ENCODE peak calls at places on chromosome 13, in eight cellular contexts. One of them, this sample, is unnamed.

GRCh38 chr13:42277618-42278276 is 5.8 kb downstream of the AKAP11 start:
- DNase-seq in fibroblast of mammary gland: peak
- DNase-seq in astrocyte: peak
- DNase-seq in upper lobe of right lung: no peak
- DNase-seq in BJ: no peak
- DNase-seq in heart left ventricle: no peak
- DNase-seq in foreskin fibroblast: no peak
- DNase-seq in AG04450: no peak
- DNase-seq in this sample: no peak

GRCh38 chr13:30690282-30691188 is 44.8 kb upstream of the ALOX5AP start:
- DNase-seq in fibroblast of mammary gland: peak
- DNase-seq in astrocyte: peak
- DNase-seq in upper lobe of right lung: peak
- DNase-seq in BJ: peak
- DNase-seq in heart left ventricle: peak
- DNase-seq in foreskin fibroblast: peak
- DNase-seq in AG04450: peak
- DNase-seq in this sample: peak

GRCh38 chr13:99471231-99472202 is 29.8 kb upstream of the TM9SF2 start:
- DNase-seq in fibroblast of mammary gland: peak
- DNase-seq in astrocyte: no peak
- DNase-seq in upper lobe of right lung: no peak
- DNase-seq in BJ: peak
- DNase-seq in heart left ventricle: no peak
- DNase-seq in foreskin fibroblast: peak
- DNase-seq in AG04450: no peak
- DNase-seq in this sample: no peak

GRCh38 chr13:24081388-24081787 is 79.1 kb upstream of the SPATA13 start:
- DNase-seq in fibroblast of mammary gland: peak
- DNase-seq in astrocyte: no peak
- DNase-seq in upper lobe of right lung: no peak
- DNase-seq in BJ: no peak
- DNase-seq in heart left ventricle: no peak
- DNase-seq in foreskin fibroblast: no peak
- DNase-seq in AG04450: no peak
- DNase-seq in this sample: no peak

GRCh38 chr13:24459234-24459633 is 53.3 kb downstream of the PARP4 start:
- DNase-seq in fibroblast of mammary gland: peak
- DNase-seq in astrocyte: peak
- DNase-seq in upper lobe of right lung: no peak
- DNase-seq in BJ: peak
- DNase-seq in heart left ventricle: no peak
- DNase-seq in foreskin fibroblast: peak
- DNase-seq in AG04450: peak
- DNase-seq in this sample: peak

GRCh38 chr13:94178625-94179244 is 300.7 kb downstream of the DCT start:
- DNase-seq in fibroblast of mammary gland: no peak
- DNase-seq in astrocyte: no peak
- DNase-seq in upper lobe of right lung: no peak
- DNase-seq in BJ: no peak
- DNase-seq in heart left ventricle: no peak
- DNase-seq in foreskin fibroblast: no peak
- DNase-seq in AG04450: no peak
- DNase-seq in this sample: no peak

GRCh38 chr13:49071341-49071937 is 95.7 kb downstream of the FNDC3A start:
- DNase-seq in fibroblast of mammary gland: no peak
- DNase-seq in astrocyte: peak
- DNase-seq in upper lobe of right lung: no peak
- DNase-seq in BJ: no peak
- DNase-seq in heart left ventricle: no peak
- DNase-seq in foreskin fibroblast: no peak
- DNase-seq in AG04450: no peak
- DNase-seq in this sample: no peak

GRCh38 chr13:26664286-26664685 is 96.3 kb downstream of the GPR12 start:
- DNase-seq in fibroblast of mammary gland: no peak
- DNase-seq in astrocyte: no peak
- DNase-seq in upper lobe of right lung: no peak
- DNase-seq in BJ: no peak
- DNase-seq in heart left ventricle: no peak
- DNase-seq in foreskin fibroblast: no peak
- DNase-seq in AG04450: no peak
- DNase-seq in this sample: no peak

GRCh38 chr13:69619651-69620050 is 488.0 kb upstream of the ATXN8OS start:
- DNase-seq in fibroblast of mammary gland: no peak
- DNase-seq in astrocyte: no peak
- DNase-seq in upper lobe of right lung: no peak
- DNase-seq in BJ: no peak
- DNase-seq in heart left ventricle: no peak
- DNase-seq in foreskin fibroblast: no peak
- DNase-seq in AG04450: no peak
- DNase-seq in this sample: no peak

GRCh38 chr13:29227560-29227959 is 367.9 kb downstream of the SLC7A1 start:
- DNase-seq in fibroblast of mammary gland: no peak
- DNase-seq in astrocyte: no peak
- DNase-seq in upper lobe of right lung: no peak
- DNase-seq in BJ: no peak
- DNase-seq in heart left ventricle: no peak
- DNase-seq in foreskin fibroblast: no peak
- DNase-seq in AG04450: no peak
- DNase-seq in this sample: no peak

GRCh38 chr13:42354246-42355117 is 82.5 kb downstream of the AKAP11 start:
- DNase-seq in fibroblast of mammary gland: peak
- DNase-seq in astrocyte: peak
- DNase-seq in upper lobe of right lung: no peak
- DNase-seq in BJ: no peak
- DNase-seq in heart left ventricle: no peak
- DNase-seq in foreskin fibroblast: no peak
- DNase-seq in AG04450: peak
- DNase-seq in this sample: no peak

GRCh38 chr13:102039264-102039663 is 362.6 kb downstream of the FGF14 start:
- DNase-seq in fibroblast of mammary gland: no peak
- DNase-seq in astrocyte: no peak
- DNase-seq in upper lobe of right lung: no peak
- DNase-seq in BJ: no peak
- DNase-seq in heart left ventricle: peak
- DNase-seq in foreskin fibroblast: no peak
- DNase-seq in AG04450: no peak
- DNase-seq in this sample: no peak

GRCh38 chr13:98488736-98489135 is 88.2 kb downstream of the STK24 start:
- DNase-seq in fibroblast of mammary gland: no peak
- DNase-seq in astrocyte: no peak
- DNase-seq in upper lobe of right lung: no peak
- DNase-seq in BJ: no peak
- DNase-seq in heart left ventricle: no peak
- DNase-seq in foreskin fibroblast: no peak
- DNase-seq in AG04450: no peak
- DNase-seq in this sample: no peak

GRCh38 chr13:112063309-112063626 is 3.7 kb upstream of the SOX1 start:
- DNase-seq in fibroblast of mammary gland: no peak
- DNase-seq in astrocyte: no peak
- DNase-seq in upper lobe of right lung: no peak
- DNase-seq in BJ: no peak
- DNase-seq in heart left ventricle: no peak
- DNase-seq in foreskin fibroblast: no peak
- DNase-seq in AG04450: no peak
- DNase-seq in this sample: no peak

GRCh38 chr13:112062047-112062618 is 4.8 kb upstream of the SOX1 start:
- DNase-seq in fibroblast of mammary gland: no peak
- DNase-seq in astrocyte: no peak
- DNase-seq in upper lobe of right lung: no peak
- DNase-seq in BJ: no peak
- DNase-seq in heart left ventricle: no peak
- DNase-seq in foreskin fibroblast: no peak
- DNase-seq in AG04450: no peak
- DNase-seq in this sample: no peak

GRCh38 chr13:112061367-112062046 is 5.4 kb upstream of the SOX1 start:
- DNase-seq in fibroblast of mammary gland: no peak
- DNase-seq in astrocyte: no peak
- DNase-seq in upper lobe of right lung: no peak
- DNase-seq in BJ: no peak
- DNase-seq in heart left ventricle: no peak
- DNase-seq in foreskin fibroblast: no peak
- DNase-seq in AG04450: no peak
- DNase-seq in this sample: no peak

GRCh38 chr13:112063807-112064206 is 3.1 kb upstream of the SOX1 start:
- DNase-seq in fibroblast of mammary gland: no peak
- DNase-seq in astrocyte: no peak
- DNase-seq in upper lobe of right lung: no peak
- DNase-seq in BJ: no peak
- DNase-seq in heart left ventricle: no peak
- DNase-seq in foreskin fibroblast: no peak
- DNase-seq in AG04450: no peak
- DNase-seq in this sample: no peak

GRCh38 chr13:112062619-112063308 is 4.2 kb upstream of the SOX1 start:
- DNase-seq in fibroblast of mammary gland: no peak
- DNase-seq in astrocyte: no peak
- DNase-seq in upper lobe of right lung: no peak
- DNase-seq in BJ: no peak
- DNase-seq in heart left ventricle: no peak
- DNase-seq in foreskin fibroblast: no peak
- DNase-seq in AG04450: no peak
- DNase-seq in this sample: no peak
- TF ChIP-seq CTCF in fibroblast of mammary gland: no peak
- TF ChIP-seq CTCF in astrocyte: no peak
- TF ChIP-seq CTCF in upper lobe of right lung: peak
- TF ChIP-seq CTCF in BJ: no peak
- TF ChIP-seq CTCF in heart left ventricle: peak
- TF ChIP-seq CTCF in foreskin fibroblast: no peak
- TF ChIP-seq CTCF in AG04450: no peak
- TF ChIP-seq CTCF in this sample: no peak

GRCh38 chr13:109427695-109428094 is 358.7 kb downstream of the IRS2 start:
- DNase-seq in fibroblast of mammary gland: no peak
- DNase-seq in astrocyte: no peak
- DNase-seq in upper lobe of right lung: no peak
- DNase-seq in BJ: no peak
- DNase-seq in heart left ventricle: no peak
- DNase-seq in foreskin fibroblast: no peak
- DNase-seq in AG04450: no peak
- DNase-seq in this sample: no peak
- H3K4me3 ChIP-seq in fibroblast of mammary gland: no peak
- H3K4me3 ChIP-seq in astrocyte: no peak
- H3K4me3 ChIP-seq in upper lobe of right lung: no peak
- H3K4me3 ChIP-seq in BJ: no peak
- H3K4me3 ChIP-seq in heart left ventricle: no peak
- H3K4me3 ChIP-seq in foreskin fibroblast: no peak
- H3K4me3 ChIP-seq in AG04450: no peak
- H3K4me3 ChIP-seq in this sample: no peak

GRCh38 chr13:100987993-100988392 is 313.4 kb upstream of the TMTC4 start:
- DNase-seq in fibroblast of mammary gland: peak
- DNase-seq in astrocyte: peak
- DNase-seq in upper lobe of right lung: no peak
- DNase-seq in BJ: no peak
- DNase-seq in heart left ventricle: no peak
- DNase-seq in foreskin fibroblast: peak
- DNase-seq in AG04450: peak
- DNase-seq in this sample: no peak
- TF ChIP-seq CTCF in fibroblast of mammary gland: peak
- TF ChIP-seq CTCF in astrocyte: peak
- TF ChIP-seq CTCF in upper lobe of right lung: no peak
- TF ChIP-seq CTCF in BJ: peak
- TF ChIP-seq CTCF in heart left ventricle: no peak
- TF ChIP-seq CTCF in foreskin fibroblast: peak
- TF ChIP-seq CTCF in AG04450: peak
- TF ChIP-seq CTCF in this sample: no peak

GRCh38 chr13:89165685-89166084 is 1494.5 kb downstream of the SLITRK5 start:
- DNase-seq in fibroblast of mammary gland: no peak
- DNase-seq in astrocyte: no peak
- DNase-seq in upper lobe of right lung: no peak
- DNase-seq in BJ: no peak
- DNase-seq in heart left ventricle: no peak
- DNase-seq in foreskin fibroblast: no peak
- DNase-seq in AG04450: no peak
- DNase-seq in this sample: no peak

GRCh38 chr13:89163081-89163480 is 1491.9 kb downstream of the SLITRK5 start:
- DNase-seq in fibroblast of mammary gland: no peak
- DNase-seq in astrocyte: no peak
- DNase-seq in upper lobe of right lung: no peak
- DNase-seq in BJ: no peak
- DNase-seq in heart left ventricle: no peak
- DNase-seq in foreskin fibroblast: no peak
- DNase-seq in AG04450: no peak
- DNase-seq in this sample: no peak
- H3K4me3 ChIP-seq in fibroblast of mammary gland: no peak
- H3K4me3 ChIP-seq in astrocyte: no peak
- H3K4me3 ChIP-seq in upper lobe of right lung: no peak
- H3K4me3 ChIP-seq in BJ: no peak
- H3K4me3 ChIP-seq in heart left ventricle: no peak
- H3K4me3 ChIP-seq in foreskin fibroblast: peak
- H3K4me3 ChIP-seq in AG04450: no peak
- H3K4me3 ChIP-seq in this sample: no peak